ENCODE peak calls at places on chromosome 4, in four cellular contexts. H, X, F and L are unnamed samples.

GRCh38 chr4:162841769-162842168 is 324.9 kb downstream of the NAF1 start:
- DNase-seq in H (no peak), X (no peak), F (no peak), L (no peak)

GRCh38 chr4:168979338-168979737 is 30.7 kb downstream of the CBR4 start:
- DNase-seq in H (no peak), X (no peak), F (no peak), L (no peak)

GRCh38 chr4:105106416-105106815 is 40.3 kb upstream of the TET2 start:
- DNase-seq in H (no peak), X (peak; percentile 22), F (no peak), L (no peak)

GRCh38 chr4:144862221-144862620 is 216.3 kb downstream of the HHIP start:
- DNase-seq in H (no peak), X (no peak), F (no peak), L (no peak)

GRCh38 chr4:48812866-48813265 is 18.0 kb upstream of the OCIAD1 start:
- DNase-seq in H (no peak), X (no peak), F (no peak), L (no peak)

GRCh38 chr4:155552180-155552579 is 114.5 kb upstream of the GUCY1A1 start:
- DNase-seq in H (no peak), X (peak; percentile 89), F (no peak), L (no peak)

GRCh38 chr4:158721680-158722079 is 1.5 kb downstream of the PPID start:
- DNase-seq in H (no peak), X (no peak), F (no peak), L (no peak)

GRCh38 chr4:81606796-81607550 is 135.3 kb upstream of the RASGEF1B start:
- DNase-seq in H (peak; percentile 40), X (peak; percentile 33), F (peak; percentile 19), L (no peak)

GRCh38 chr4:117783716-117784115 is 250.6 kb upstream of the NDST3 start:
- DNase-seq in H (no peak), X (peak; percentile 63), F (no peak), L (no peak)

GRCh38 chr4:52202251-52202779 is 151.2 kb downstream of the SPATA18 start:
- DNase-seq in H (no peak), X (no peak), F (no peak), L (no peak)

GRCh38 chr4:1351854-1352633 is 5.0 kb downstream of the UVSSA start:
- DNase-seq in H (peak; percentile 93), X (peak; percentile 67), F (peak; percentile 70), L (peak; percentile 96)

DNA sequence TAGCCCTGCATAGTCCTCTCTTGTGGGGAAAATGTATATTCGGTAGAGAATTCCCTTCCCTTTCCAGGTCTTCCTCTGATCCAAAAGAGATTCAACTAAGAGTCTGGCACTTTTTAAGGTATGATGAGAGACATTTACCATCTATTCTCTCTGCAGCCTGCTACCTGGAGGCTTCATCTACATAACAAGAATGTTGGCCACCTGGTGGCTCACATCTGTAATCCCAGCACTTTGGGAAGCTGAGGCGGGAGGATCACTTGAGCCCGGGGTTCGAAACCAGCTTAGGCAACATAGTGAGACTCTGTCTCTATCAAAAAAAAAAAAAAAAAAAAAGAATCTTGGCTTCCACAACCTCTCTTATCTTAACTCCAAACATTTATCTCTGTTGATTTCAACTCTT is 40.4 kb upstream of the NOCT start:
- DNase-seq in H (no peak), X (no peak), F (no peak), L (no peak)
- TF ChIP-seq CTCF in H (no peak), X (no peak), F (no peak), L (peak; percentile 28)

GRCh38 chr4:109079177-109079576 is 223.3 kb downstream of the COL25A1 start:
- DNase-seq in H (no peak), X (no peak), F (no peak), L (no peak)

GRCh38 chr4:109077486-109077885 is 225.0 kb downstream of the COL25A1 start:
- DNase-seq in H (no peak), X (no peak), F (no peak), L (no peak)

GRCh38 chr4:109078724-109079123 is 223.7 kb downstream of the COL25A1 start:
- DNase-seq in H (no peak), X (peak; percentile 90), F (no peak), L (no peak)

GRCh38 chr4:109075617-109076016 is 226.8 kb downstream of the COL25A1 start:
- DNase-seq in H (no peak), X (no peak), F (no peak), L (no peak)

GRCh38 chr4:109079731-109080130 is 222.7 kb downstream of the COL25A1 start:
- DNase-seq in H (no peak), X (peak; percentile 33), F (no peak), L (no peak)
- TF ChIP-seq CTCF in H (no peak), X (no peak), F (no peak), L (no peak)

GRCh38 chr4:113673450-113673849 is 88.1 kb downstream of the CAMK2D start:
- DNase-seq in H (peak; percentile 16), X (no peak), F (no peak), L (no peak)
- TF ChIP-seq CTCF in H (no peak), X (no peak), F (no peak), L (no peak)

DNA sequence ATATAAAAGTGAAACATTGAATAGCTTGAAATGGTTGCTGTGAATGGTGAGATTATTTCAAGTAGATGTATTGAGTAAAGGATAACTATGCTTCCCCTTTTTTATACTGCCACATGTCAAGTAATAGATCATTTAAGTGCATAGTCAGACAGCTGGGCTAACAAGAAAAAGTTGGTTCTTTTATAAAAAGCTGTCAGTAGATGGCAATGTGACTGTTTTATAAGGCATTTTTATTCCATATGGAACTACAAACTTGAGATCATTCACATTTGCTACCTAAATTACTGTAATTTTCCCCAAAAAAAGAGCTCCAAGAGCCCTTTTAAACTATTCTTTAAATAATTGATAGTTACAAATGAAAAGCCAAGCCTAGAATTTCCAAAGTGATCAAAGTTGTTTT is 831.0 kb downstream of the C4orf33 start:
- DNase-seq in H (no peak), X (no peak), F (no peak), L (no peak)
- TF ChIP-seq CTCF in H (no peak), X (no peak), F (no peak), L (no peak)